ENCODE peak calls at places on chromosome 13, in eight cellular contexts. Y, H, I, S, D, Q, L and P are unnamed samples.

GRCh38 chr13:38341149-38341692 is 8.4 kb upstream of the UFM1 start:
- DNase-seq in Y (no peak), H (no peak), I (no peak), S (no peak), D (no peak), Q (no peak), L (no peak), P (peak; percentile 76)

GRCh38 chr13:60944016-60944415 is 471.6 kb downstream of the PCDH20 start:
- DNase-seq in Y (no peak), H (no peak), I (no peak), S (no peak), D (no peak), Q (no peak), L (no peak), P (no peak)

GRCh38 chr13:114077938-114078335 is 54.5 kb downstream of the RASA3 start:
- DNase-seq in Y (no peak), H (peak; percentile 77), I (no peak), S (peak; percentile 40), D (no peak), Q (no peak), L (no peak), P (no peak)

GRCh38 chr13:70959376-70959775 is 851.1 kb upstream of the KLHL1 start:
- DNase-seq in Y (no peak), H (no peak), I (no peak), S (no peak), D (no peak), Q (peak; percentile 3), L (no peak), P (no peak)

GRCh38 chr13:60482012-60482411 is 85.0 kb downstream of the TDRD3 start:
- DNase-seq in Y (no peak), H (no peak), I (no peak), S (peak; percentile 33), D (no peak), Q (peak; percentile 10), L (no peak), P (no peak)

GRCh38 chr13:98791611-98792010 is 39.1 kb upstream of the SLC15A1 start:
- DNase-seq in Y (no peak), H (no peak), I (no peak), S (no peak), D (no peak), Q (no peak), L (no peak), P (no peak)

GRCh38 chr13:43749503-43749902 is 37.3 kb downstream of the ENOX1 start:
- DNase-seq in Y (no peak), H (no peak), I (no peak), S (no peak), D (no peak), Q (no peak), L (no peak), P (no peak)

GRCh38 chr13:99766641-99767045 is 204.9 kb downstream of the ZIC5 start:
- DNase-seq in Y (no peak), H (no peak), I (no peak), S (no peak), D (no peak), Q (no peak), L (no peak), P (no peak)

GRCh38 chr13:41284512-41285288 is 21.3 kb upstream of the MTRF1 start:
- DNase-seq in Y (no peak), H (no peak), I (no peak), S (peak; percentile 88), D (no peak), Q (no peak), L (no peak), P (no peak)

GRCh38 chr13:76300688-76301087 is 585.5 kb downstream of the KCTD12 start:
- DNase-seq in Y (no peak), H (no peak), I (no peak), S (no peak), D (no peak), Q (no peak), L (no peak), P (no peak)

GRCh38 chr13:111201304-111201940 is 86.3 kb downstream of the ARHGEF7 start:
- DNase-seq in Y (no peak), H (no peak), I (no peak), S (no peak), D (no peak), Q (no peak), L (no peak), P (no peak)

GRCh38 chr13:51246411-51247298 is 24.5 kb downstream of the FAM124A start:
- DNase-seq in Y (no peak), H (peak; percentile 85), I (no peak), S (no peak), D (no peak), Q (no peak), L (no peak), P (no peak)

GRCh38 chr13:113672002-113672651 is 5.1 kb downstream of the GRK1 start:
- DNase-seq in Y (no peak), H (no peak), I (no peak), S (no peak), D (peak; percentile 66), Q (no peak), L (peak; percentile 3), P (peak; percentile 25)

GRCh38 chr13:76764429-76764828 is 121.8 kb downstream of the KCTD12 start:
- DNase-seq in Y (peak; percentile 56), H (peak; percentile 84), I (no peak), S (peak; percentile 10), D (peak; percentile 58), Q (peak; percentile 14), L (no peak), P (no peak)

GRCh38 chr13:70816853-70817252 is 708.6 kb upstream of the KLHL1 start:
- DNase-seq in Y (no peak), H (no peak), I (no peak), S (peak; percentile 34), D (no peak), Q (no peak), L (no peak), P (no peak)

GRCh38 chr13:67366533-67366932 is 136.4 kb upstream of the PCDH9 start:
- DNase-seq in Y (no peak), H (no peak), I (no peak), S (peak; percentile 50), D (no peak), Q (no peak), L (no peak), P (peak; percentile 1)

GRCh38 chr13:79549355-79550106 is 68.6 kb downstream of the NDFIP2 start:
- DNase-seq in Y (no peak), H (no peak), I (no peak), S (peak; percentile 38), D (no peak), Q (no peak), L (no peak), P (no peak)

GRCh38 chr13:72970956-72971355 is 87.8 kb upstream of the KLF5 start:
- DNase-seq in Y (no peak), H (no peak), I (no peak), S (peak; percentile 57), D (no peak), Q (no peak), L (no peak), P (no peak)

GRCh38 chr13:44578064-44578394 is 1.9 kb upstream of the TSC22D1 start:
- DNase-seq in Y (no peak), H (no peak), I (no peak), S (no peak), D (no peak), Q (no peak), L (no peak), P (no peak)

GRCh38 chr13:20191902-20192469 is 752 bp downstream of the GJB2 start:
- DNase-seq in Y (peak; percentile 19), H (no peak), I (no peak), S (no peak), D (no peak), Q (peak; percentile 54), L (no peak), P (peak; percentile 6)

GRCh38 chr13:32537580-32538233 is 888 bp downstream of the N4BP2L2 start:
- DNase-seq in Y (peak; percentile 19), H (no peak), I (no peak), S (no peak), D (peak; percentile 86), Q (peak; percentile 83), L (peak; percentile 35), P (peak; percentile 71)

DNA sequence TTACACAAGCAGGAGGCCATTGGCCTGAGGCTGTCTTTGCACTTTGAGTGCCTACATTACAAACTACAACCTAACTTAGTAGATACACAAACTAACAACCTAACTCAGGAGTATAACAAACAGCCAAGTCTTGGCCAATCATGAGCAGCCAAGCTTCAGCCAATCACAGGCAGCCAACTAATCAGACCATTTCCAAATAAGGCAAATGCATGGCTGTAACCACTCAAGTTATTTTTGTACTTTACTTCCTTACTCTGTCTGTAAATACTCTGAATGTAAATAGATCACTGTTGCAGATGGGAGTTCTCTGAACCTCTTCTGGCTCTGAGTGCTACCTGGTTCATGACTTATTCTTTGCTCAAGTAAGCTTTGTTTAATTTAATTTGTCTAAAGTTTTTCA is 748.1 kb upstream of the SGCG start:
- DNase-seq in Y (no peak), H (no peak), I (no peak), S (no peak), D (no peak), Q (peak; percentile 28), L (no peak), P (no peak)
- TF ChIP-seq POLR2A in Y (no peak), H (no peak), I (no peak), S (no peak), D (no peak), Q (no peak), L (no peak), P (no peak)

GRCh38 chr13:112587767-112588489 is at the start of gene TUBGCP3:
- DNase-seq in Y (peak; percentile 87), H (peak; percentile 92), I (peak; percentile 95), S (peak; percentile 78), D (peak; percentile 97), Q (peak; percentile 94), L (peak; percentile 80), P (peak; percentile 89)
- TF ChIP-seq POLR2A in Y (peak; percentile 72), H (no peak), I (peak; percentile 84), S (peak; percentile 51), D (no peak), Q (peak; percentile 91), L (no peak), P (peak; percentile 78)

DNA sequence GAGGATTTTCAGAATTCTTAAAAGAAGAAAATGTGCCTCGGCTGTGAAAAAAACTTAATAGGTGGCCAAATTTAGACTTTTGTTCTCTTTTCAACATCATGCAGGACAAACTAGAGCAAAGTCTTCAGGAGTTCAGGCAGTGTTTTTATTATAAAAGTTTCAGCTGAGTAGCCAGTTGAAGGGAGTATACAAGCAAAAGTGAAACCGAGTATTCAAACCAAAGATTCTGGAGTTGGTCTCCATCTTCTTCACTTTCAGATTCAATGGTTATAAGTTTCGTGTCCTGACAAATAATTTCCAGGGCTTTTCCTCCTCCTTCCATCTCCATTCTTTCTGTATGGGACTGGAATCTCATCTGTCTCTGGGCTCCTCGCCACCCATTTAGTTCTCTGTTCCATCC is 379.7 kb downstream of the GPC5 start:
- DNase-seq in Y (no peak), H (no peak), I (no peak), S (no peak), D (no peak), Q (no peak), L (no peak), P (no peak)
- TF ChIP-seq POLR2A in Y (no peak), H (no peak), I (no peak), S (no peak), D (no peak), Q (no peak), L (no peak), P (no peak)

GRCh38 chr13:90281709-90282108 is 1065.8 kb upstream of the MIR17HG start:
- DNase-seq in Y (no peak), H (no peak), I (no peak), S (no peak), D (no peak), Q (no peak), L (no peak), P (no peak)
- TF ChIP-seq POLR2A in Y (no peak), H (no peak), I (no peak), S (no peak), D (no peak), Q (no peak), L (no peak), P (no peak)

GRCh38 chr13:27147530-27148170 is 24.0 kb downstream of the USP12 start:
- DNase-seq in Y (no peak), H (no peak), I (no peak), S (peak; percentile 44), D (no peak), Q (no peak), L (no peak), P (no peak)
- TF ChIP-seq POLR2A in Y (no peak), H (no peak), I (no peak), S (no peak), D (no peak), Q (no peak), L (no peak), P (no peak)